ENCODE peak calls at places on chromosomes 6 and 20, in ten cellular contexts. V is breast epithelium, G is cardiac fibroblast, N is PC-3, C is dorsolateral prefrontal cortex, T is ascending aorta, P is IMR-90, F is lung, D is AG09309, R is cardiac muscle cell. B is an unnamed sample.

GRCh38 chr6:144576871-144577270 is 291.7 kb downstream of the UTRN start:
- DNase-seq in G (no peak), N (no peak), P (no peak), T (no peak), V (no peak), F (no peak), R (no peak), C (no peak), D (no peak), B (no peak)

GRCh38 chr6:165231177-165231576 is 78.2 kb downstream of the C6orf118 start:
- DNase-seq in F (no peak), R (no peak), T (no peak), P (no peak), V (no peak), G (no peak), C (no peak), D (no peak), N (no peak), B (no peak)

GRCh38 chr6:27168586-27169443 is 78.7 kb upstream of the PRSS16 start:
- DNase-seq in D (no peak), N (peak; percentile 87), G (peak; percentile 83), C (no peak), V (no peak), P (peak; percentile 97), T (no peak), F (no peak), R (no peak), B (no peak)

GRCh38 chr6:46051962-46052361 is 36.3 kb upstream of the CLIC5 start:
- DNase-seq in N (no peak), R (no peak), G (peak; percentile 36), D (no peak), F (no peak), P (no peak), C (no peak), V (no peak), T (no peak), B (no peak)

GRCh38 chr6:152398316-152398715 is 238.8 kb downstream of the SYNE1 start:
- DNase-seq in T (no peak), C (no peak), F (no peak), N (no peak), D (no peak), R (no peak), P (no peak), G (no peak), V (no peak), B (no peak)

GRCh38 chr6:15882915-15883314 is 220.1 kb upstream of the DTNBP1 start:
- DNase-seq in R (no peak), T (no peak), P (no peak), F (no peak), D (no peak), N (no peak), V (no peak), G (no peak), C (no peak), B (no peak)

GRCh38 chr6:57013501-57013900 is 33.0 kb upstream of the KIAA1586 start:
- DNase-seq in P (peak; percentile 77), N (peak; percentile 89), C (no peak), V (no peak), F (no peak), T (no peak), G (peak; percentile 64), R (no peak), D (peak; percentile 51), B (no peak)

GRCh38 chr6:15715060-15715459 is 52.2 kb upstream of the DTNBP1 start:
- DNase-seq in D (no peak), G (peak; percentile 8), C (no peak), F (no peak), R (no peak), N (peak; percentile 80), P (no peak), V (no peak), T (no peak), B (no peak)

GRCh38 chr6:41733707-41734665 is 1.4 kb downstream of the TFEB start:
- DNase-seq in F (peak; percentile 69), T (peak; percentile 83), V (peak; percentile 67), C (peak; percentile 79), D (no peak), N (peak; percentile 54), G (peak; percentile 63), R (peak; percentile 89), P (peak; percentile 62), B (peak; percentile 93)

GRCh38 chr6:11223296-11223695 is 9.2 kb downstream of the NEDD9 start:
- DNase-seq in P (no peak), C (no peak), D (no peak), F (no peak), G (peak; percentile 52), V (no peak), T (no peak), N (no peak), R (no peak), B (no peak)

GRCh38 chr20:47970282-47970903 is 185.1 kb upstream of the SULF2 start:
- DNase-seq in F (no peak), N (peak; percentile 39), G (no peak), T (no peak), D (no peak), P (no peak), V (no peak), R (no peak), C (no peak), B (no peak)

GRCh38 chr20:805713-806112 is 27.8 kb upstream of the FAM110A start:
- DNase-seq in N (peak; percentile 34), R (no peak), C (no peak), F (no peak), T (no peak), D (no peak), V (no peak), G (peak; percentile 41), P (peak; percentile 12), B (no peak)

GRCh38 chr6:132236744-132237143 is 164.5 kb downstream of the MOXD1 start:
- DNase-seq in P (peak; percentile 51), C (no peak), V (no peak), F (no peak), D (no peak), N (no peak), T (no peak), G (no peak), R (no peak), B (no peak)

GRCh38 chr6:24126586-24127192 is 674 bp downstream of the NRSN1 start:
- DNase-seq in C (no peak), D (no peak), F (peak; percentile 33), T (no peak), N (peak; percentile 77), P (peak; percentile 22), V (no peak), R (peak; percentile 94), G (peak; percentile 53), B (no peak)

GRCh38 chr20:24211972-24212371 is 223.4 kb upstream of the GGTLC1 start:
- DNase-seq in P (no peak), T (no peak), V (no peak), G (no peak), D (no peak), F (no peak), C (no peak), R (no peak), N (no peak), B (no peak)

GRCh38 chr20:24212494-24212893 is 223.9 kb upstream of the GGTLC1 start:
- DNase-seq in R (no peak), D (no peak), F (no peak), T (no peak), V (no peak), G (no peak), P (no peak), C (no peak), N (no peak), B (no peak)

GRCh38 chr20:24206995-24207394 is 218.4 kb upstream of the GGTLC1 start:
- DNase-seq in R (no peak), D (no peak), C (no peak), P (no peak), V (no peak), N (peak; percentile 22), F (no peak), G (peak; percentile 2), T (no peak), B (no peak)

GRCh38 chr20:24207803-24208300 is 219.3 kb upstream of the GGTLC1 start:
- DNase-seq in V (no peak), N (no peak), G (no peak), C (no peak), D (no peak), R (no peak), F (no peak), P (no peak), T (no peak), B (no peak)

DNA sequence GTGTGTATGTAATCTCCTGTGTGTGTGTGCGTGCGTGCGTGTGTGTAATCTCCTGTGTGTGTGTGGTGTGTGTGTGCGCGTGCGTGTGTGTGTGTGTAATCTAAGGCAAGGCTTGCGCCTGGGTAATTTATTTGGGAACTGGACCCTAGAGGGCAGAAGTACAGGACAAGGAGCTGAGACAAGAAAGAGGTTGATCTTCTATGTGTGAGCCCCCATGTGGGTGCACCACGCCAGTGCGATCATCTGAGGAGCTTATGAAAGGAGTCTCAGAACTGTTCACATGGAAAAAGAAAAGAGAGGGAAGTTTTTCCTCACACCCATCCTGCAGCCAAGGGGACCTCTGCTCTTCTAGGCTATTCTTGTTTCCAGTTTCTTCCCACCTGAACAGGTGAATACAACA is 220.1 kb upstream of the GGTLC1 start:
- DNase-seq in N (peak; percentile 34), T (no peak), V (no peak), G (no peak), P (no peak), C (no peak), D (no peak), R (peak; percentile 34), F (no peak), B (no peak)
- TF ChIP-seq CTCF in N (no peak), T (no peak), V (no peak), G (no peak), P (no peak), C (no peak), D (no peak), R (no peak), F (no peak), B (peak; percentile 17)

GRCh38 chr6:80425089-80425823 is 318.8 kb downstream of the BCKDHB start:
- DNase-seq in T (no peak), C (no peak), D (peak; percentile 99), V (no peak), P (peak; percentile 99), G (peak; percentile 94), N (peak; percentile 55), R (no peak), F (no peak), B (no peak)
- TF ChIP-seq CTCF in T (no peak), C (no peak), D (no peak), V (no peak), P (peak; percentile 24), G (peak; percentile 1), N (peak; percentile 6), R (no peak), F (no peak), B (peak; percentile 23)

GRCh38 chr6:157265630-157266029 is 57.7 kb downstream of the TMEM242 start:
- DNase-seq in R (no peak), T (no peak), G (no peak), V (no peak), D (no peak), P (no peak), F (no peak), N (no peak), C (no peak), B (no peak)
- TF ChIP-seq CTCF in R (no peak), T (no peak), G (no peak), V (no peak), D (no peak), P (no peak), F (no peak), N (no peak), C (no peak), B (no peak)

DNA sequence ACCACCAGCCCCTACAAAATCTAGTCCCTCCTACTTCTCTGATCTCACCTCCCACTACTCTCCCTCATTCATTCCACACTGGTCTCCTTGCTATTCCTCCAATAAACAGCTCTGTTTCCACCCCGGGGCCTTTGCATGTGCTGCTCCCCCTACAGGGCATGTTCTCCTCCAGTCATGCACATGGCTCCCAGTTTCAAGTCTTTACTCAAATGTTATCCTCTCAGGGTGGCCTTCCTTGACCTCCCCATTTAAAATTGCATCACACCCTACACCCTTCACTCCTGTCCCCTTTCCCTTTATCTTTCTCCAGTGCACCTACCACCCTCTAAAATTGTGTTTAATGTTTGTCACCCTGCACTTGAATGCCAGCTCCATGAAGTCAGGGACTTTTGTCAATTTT is 174.5 kb downstream of the MRPL14 start:
- DNase-seq in N (no peak), C (no peak), P (no peak), F (no peak), T (no peak), D (no peak), R (no peak), V (no peak), G (peak; percentile 33), B (peak; percentile 64)
- TF ChIP-seq CTCF in N (no peak), C (no peak), P (no peak), F (no peak), T (no peak), D (peak; percentile 15), R (peak; percentile 26), V (no peak), G (peak; percentile 29), B (peak; percentile 23)

B was measured in osteocyte.